ENCODE peak calls at places on chromosomes 1 and 21, in six cellular contexts. S, X, Z, P, M and U are unnamed samples.

GRCh38 chr1:58933599-58933926 is 149.7 kb upstream of the JUN start:
- DNase-seq in S (no peak), X (no peak), Z (no peak), P (no peak), M (peak; percentile 23), U (no peak)

GRCh38 chr1:209755926-209756607 is at the start of gene TRAF3IP3:
- DNase-seq in S (no peak), X (no peak), Z (no peak), P (peak; percentile 50), M (no peak), U (no peak)

GRCh38 chr1:99251308-99251707 is 13.0 kb upstream of the PLPPR4 start:
- DNase-seq in S (no peak), X (no peak), Z (no peak), P (no peak), M (no peak), U (no peak)

GRCh38 chr1:54277451-54278355 is 77.7 kb downstream of the MRPL37 start:
- DNase-seq in S (peak; percentile 79), X (no peak), Z (peak; percentile 44), P (no peak), M (peak; percentile 13), U (peak; percentile 13)

GRCh38 chr21:33069994-33070811 is at the start of gene OLIG1:
- DNase-seq in S (no peak), X (no peak), Z (no peak), P (peak; percentile 50), M (no peak), U (no peak)

GRCh38 chr1:77031101-77031662 is 163.9 kb downstream of the ST6GALNAC5 start:
- DNase-seq in S (no peak), X (no peak), Z (no peak), P (no peak), M (no peak), U (no peak)

GRCh38 chr1:6116137-6116536 is 64.0 kb downstream of the CHD5 start:
- DNase-seq in S (no peak), X (no peak), Z (no peak), P (no peak), M (no peak), U (no peak)

GRCh38 chr1:161439280-161440232 is 65.7 kb upstream of the FCGR2A start:
- DNase-seq in S (peak; percentile 15), X (peak; percentile 52), Z (no peak), P (no peak), M (no peak), U (peak; percentile 10)

GRCh38 chr1:156727914-156728598 is at the start of gene METTL25B:
- DNase-seq in S (peak; percentile 87), X (peak; percentile 92), Z (peak; percentile 65), P (peak; percentile 82), M (peak; percentile 75), U (peak; percentile 84)

GRCh38 chr1:157968951-157969350 is 24.5 kb upstream of the KIRREL1 start:
- DNase-seq in S (no peak), X (no peak), Z (no peak), P (peak; percentile 32), M (no peak), U (no peak)

GRCh38 chr1:72283204-72284083 is 1.1 kb upstream of the NEGR1 start:
- DNase-seq in S (peak; percentile 78), X (peak; percentile 57), Z (peak; percentile 74), P (peak; percentile 57), M (no peak), U (peak; percentile 84)

GRCh38 chr1:33548319-33548718 is 75.9 kb downstream of the ZSCAN20 start:
- DNase-seq in S (no peak), X (no peak), Z (no peak), P (no peak), M (no peak), U (no peak)

GRCh38 chr21:17053321-17053720 is 459.5 kb upstream of the CXADR start:
- DNase-seq in S (no peak), X (no peak), Z (no peak), P (no peak), M (no peak), U (no peak)

GRCh38 chr1:1602941-1603506 is 3.1 kb upstream of the FNDC10 start:
- DNase-seq in S (no peak), X (no peak), Z (no peak), P (peak; percentile 18), M (no peak), U (no peak)

GRCh38 chr1:199102239-199102638 is 463.4 kb downstream of the PTPRC start:
- DNase-seq in S (no peak), X (no peak), Z (no peak), P (no peak), M (no peak), U (no peak)

DNA sequence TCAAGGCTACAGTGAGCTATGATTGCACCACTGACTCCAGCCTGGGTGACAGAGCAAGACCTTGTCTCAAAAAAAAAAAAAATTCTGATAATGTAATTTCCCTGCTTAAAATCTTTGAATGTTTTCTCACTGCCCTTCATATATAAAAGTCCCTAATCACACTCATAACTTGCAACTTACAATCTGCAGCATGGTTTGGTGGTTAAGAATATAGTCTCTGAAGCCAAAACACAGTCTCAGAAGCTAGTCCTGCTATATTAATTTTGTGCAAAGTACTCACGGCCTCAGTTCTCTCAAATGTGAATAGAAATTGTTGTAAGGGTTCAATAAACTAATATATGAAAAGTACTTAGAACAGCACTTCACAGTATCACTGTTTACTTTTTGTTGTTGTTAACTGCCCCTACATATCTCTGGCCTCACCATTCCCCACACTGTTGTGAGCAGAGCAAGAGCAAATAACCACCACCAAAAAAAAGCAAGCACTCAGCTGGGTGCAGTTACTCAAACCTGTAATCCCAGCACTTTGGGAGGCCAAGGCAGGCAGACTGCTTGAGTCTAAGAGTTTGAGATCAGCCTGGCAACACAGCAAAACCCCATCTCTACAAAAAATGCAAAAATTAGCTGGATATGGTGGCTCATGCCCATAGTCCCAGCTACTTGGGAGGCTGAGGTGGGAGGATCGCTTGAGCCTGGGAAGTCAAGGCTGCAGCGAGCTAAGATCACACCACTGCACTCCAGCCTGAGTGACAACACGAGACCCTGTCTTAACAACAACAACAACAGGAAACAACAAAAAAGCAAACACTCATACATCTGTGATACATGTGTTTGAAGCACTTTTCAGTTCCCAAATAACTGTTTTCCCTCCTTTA is 22.4 kb downstream of the ASH1L start:
- DNase-seq in S (no peak), X (no peak), Z (no peak), P (no peak), M (no peak), U (no peak)
- H3K4me1 ChIP-seq in S (peaks cover 21% of the 10 kb centered on the region), X (peaks cover 26% of the 10 kb centered on the region), Z (peaks cover 13% of the 10 kb centered on the region), P (peaks cover 76% of the 10 kb centered on the region), M (peaks cover 35% of the 10 kb centered on the region), U (peaks cover 22% of the 10 kb centered on the region)

DNA sequence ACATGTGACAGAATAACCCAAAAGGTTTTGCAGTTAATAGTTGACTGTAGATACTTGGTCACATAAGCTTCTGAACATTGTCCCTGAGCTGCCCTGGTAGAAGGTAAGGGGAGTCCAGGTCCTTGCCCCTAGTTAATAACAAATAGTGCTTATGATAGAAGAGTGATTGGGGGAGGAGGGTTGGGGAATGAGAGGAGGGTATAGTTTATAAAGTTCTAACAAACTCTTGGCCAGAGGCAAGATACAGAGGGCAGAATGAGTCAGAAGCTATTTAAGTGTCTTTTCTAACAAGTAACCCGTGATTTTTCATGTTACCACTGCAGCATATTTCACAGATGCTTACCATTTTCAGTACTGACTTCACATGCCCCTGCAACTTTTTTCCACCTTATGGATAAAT is 26.7 kb upstream of the MYOCOS start:
- DNase-seq in S (no peak), X (no peak), Z (no peak), P (no peak), M (no peak), U (no peak)
- TF ChIP-seq POLR2A in S (no peak), X (no peak), Z (no peak), P (no peak), M (no peak), U (no peak)

GRCh38 chr1:176853503-176853902 is 311.0 kb downstream of the ASTN1 start:
- DNase-seq in S (no peak), X (no peak), Z (no peak), P (peak; percentile 48), M (no peak), U (no peak)

GRCh38 chr1:176850871-176851270 is 313.6 kb downstream of the ASTN1 start:
- DNase-seq in S (no peak), X (no peak), Z (no peak), P (no peak), M (no peak), U (no peak)

GRCh38 chr1:176847052-176847451 is 317.5 kb downstream of the ASTN1 start:
- DNase-seq in S (no peak), X (no peak), Z (no peak), P (peak; percentile 76), M (no peak), U (no peak)

GRCh38 chr1:176852124-176852523 is 312.4 kb downstream of the ASTN1 start:
- DNase-seq in S (no peak), X (no peak), Z (no peak), P (no peak), M (no peak), U (no peak)

DNA sequence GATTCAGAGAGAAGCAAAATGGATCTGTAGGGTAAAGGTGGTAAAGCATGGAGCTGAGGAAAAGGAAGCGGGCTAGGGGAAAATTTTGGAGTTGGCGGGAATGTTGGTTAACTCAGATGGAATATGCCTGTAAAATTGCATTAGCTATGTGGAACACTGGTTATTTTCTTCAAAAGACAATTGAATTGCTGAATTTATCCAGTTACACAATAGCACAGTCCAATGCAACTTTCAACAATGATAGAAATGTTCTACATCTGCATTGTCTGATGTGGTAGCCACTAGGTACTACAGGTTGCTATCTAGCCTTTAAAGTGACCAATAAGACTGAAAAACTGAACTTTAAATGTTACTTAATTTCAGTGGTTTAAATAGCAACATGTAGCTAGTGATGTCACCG is 315.2 kb downstream of the ASTN1 start:
- DNase-seq in S (no peak), X (no peak), Z (no peak), P (no peak), M (no peak), U (no peak)
- TF ChIP-seq CTCF in S (no peak), X (no peak), Z (no peak), P (no peak), M (no peak), U (no peak)

DNA sequence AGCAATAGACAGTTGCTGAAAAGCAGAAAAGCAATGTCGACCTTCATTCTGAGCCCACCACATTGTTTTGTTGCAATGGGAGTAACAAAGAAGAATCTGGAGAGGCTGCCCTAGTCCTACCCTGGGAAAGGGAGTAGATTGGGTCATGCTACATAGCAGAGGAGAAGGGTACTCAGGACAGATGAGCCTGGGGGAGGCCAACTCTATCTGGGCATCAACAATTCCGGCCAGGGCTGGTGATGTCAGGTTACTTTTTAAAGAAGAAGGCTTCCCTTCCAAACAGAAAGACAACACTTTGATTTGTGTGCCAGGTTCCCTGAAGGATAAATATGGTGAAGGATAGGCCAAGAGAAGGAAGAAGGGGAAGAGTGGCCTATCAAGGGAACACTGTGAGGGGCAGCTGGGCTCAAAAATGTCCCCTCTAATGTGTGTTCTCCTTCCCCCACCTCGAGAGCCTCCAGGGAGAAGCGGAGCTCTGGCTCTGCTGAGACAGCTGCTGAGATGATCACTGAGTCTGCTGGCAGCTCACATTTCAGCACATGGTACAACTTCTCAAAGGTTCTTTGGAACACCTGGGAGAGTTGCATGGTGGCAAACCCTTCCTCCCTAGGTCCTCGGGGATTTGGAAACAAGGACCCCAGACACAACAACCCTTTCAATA is 3.2 kb upstream of the ADIPOR1 start:
- DNase-seq in S (no peak), X (no peak), Z (no peak), P (no peak), M (no peak), U (no peak)
- H3K4me1 ChIP-seq in S (peaks cover 6% of the 10 kb centered on the region), X (peaks cover 23% of the 10 kb centered on the region), Z (peaks cover 14% of the 10 kb centered on the region), P (peaks cover 59% of the 10 kb centered on the region), M (peaks cover 32% of the 10 kb centered on the region), U (peaks cover 22% of the 10 kb centered on the region)